ENCODE peak calls at places on chromosome 11, in four cellular contexts. S is K562, J is WTC11, Y is HepG2. L is an unnamed sample.

GRCh38 chr11:122069946-122070345 is 46.1 kb downstream of the BLID start:
- DNase-seq in Y (peak), S (no peak), J (peak), L (no peak)

GRCh38 chr11:56533054-56533740 is 9.9 kb downstream of the OR5M11 start:
- DNase-seq in S (no peak), J (no peak), Y (no peak), L (no peak)

GRCh38 chr11:134822930-134823329 is 410.9 kb upstream of the B3GAT1 start:
- DNase-seq in Y (no peak), S (no peak), J (no peak), L (no peak)

GRCh38 chr11:125215205-125215565 is 50.6 kb downstream of the PKNOX2 start:
- DNase-seq in Y (no peak), S (no peak), J (no peak), L (no peak)

GRCh38 chr11:37689951-37690350 is 1091.9 kb upstream of the RAG2 start:
- DNase-seq in S (no peak), Y (no peak), J (no peak), L (no peak)

GRCh38 chr11:16603245-16603644 is 135.2 kb upstream of the C11orf58 start:
- DNase-seq in S (peak), J (peak), Y (no peak), L (no peak)

GRCh38 chr11:19577849-19578619 is 134.6 kb upstream of the NAV2 start:
- DNase-seq in Y (no peak), S (no peak), J (no peak), L (no peak)

GRCh38 chr11:114279778-114280532 is 16.2 kb upstream of the NNMT start:
- DNase-seq in S (no peak), Y (no peak), J (no peak), L (no peak)

GRCh38 chr11:55707029-55707428 is 45.0 kb downstream of the OR4C6 start:
- DNase-seq in S (peak), J (no peak), Y (peak), L (peak)

GRCh38 chr11:74366576-74366975 is 31.7 kb downstream of the PGM2L1 start:
- DNase-seq in Y (no peak), S (no peak), J (no peak), L (no peak)
- TF ChIP-seq HMGXB4 in Y (no peak), S (no peak), J (no peak), L (no peak)

GRCh38 chr11:109929308-109929707 is 163.9 kb upstream of the ZC3H12C start:
- DNase-seq in Y (no peak), J (no peak), S (no peak), L (no peak)

DNA sequence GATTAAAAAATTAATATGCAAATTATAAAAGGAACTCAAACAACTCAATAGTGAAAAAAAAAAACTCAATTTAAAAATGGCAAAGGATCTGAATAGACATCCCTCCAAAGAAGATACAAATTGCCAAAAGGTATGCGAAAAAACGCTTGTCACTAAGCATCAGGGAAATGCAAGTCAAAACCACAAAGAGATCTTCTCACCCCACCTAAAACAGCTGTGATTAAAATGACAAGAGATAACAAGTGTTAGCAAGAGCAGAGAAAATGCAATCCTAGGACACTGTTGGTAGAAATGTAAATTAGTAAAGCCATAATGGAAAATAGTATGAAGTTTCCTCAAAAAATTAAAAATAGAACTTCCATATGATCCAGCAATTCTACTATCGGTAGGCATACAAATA is 166.3 kb upstream of the ZC3H12C start:
- DNase-seq in J (no peak), S (no peak), Y (no peak), L (no peak)
- TF ChIP-seq HMGXB4 in J (no peak), S (no peak), Y (no peak), L (no peak)

GRCh38 chr11:34324466-34324865 is 33.3 kb downstream of the ABTB2 start:
- DNase-seq in Y (no peak), J (no peak), S (no peak), L (no peak)
- TF ChIP-seq HMGXB4 in Y (no peak), J (no peak), S (no peak), L (no peak)

DNA sequence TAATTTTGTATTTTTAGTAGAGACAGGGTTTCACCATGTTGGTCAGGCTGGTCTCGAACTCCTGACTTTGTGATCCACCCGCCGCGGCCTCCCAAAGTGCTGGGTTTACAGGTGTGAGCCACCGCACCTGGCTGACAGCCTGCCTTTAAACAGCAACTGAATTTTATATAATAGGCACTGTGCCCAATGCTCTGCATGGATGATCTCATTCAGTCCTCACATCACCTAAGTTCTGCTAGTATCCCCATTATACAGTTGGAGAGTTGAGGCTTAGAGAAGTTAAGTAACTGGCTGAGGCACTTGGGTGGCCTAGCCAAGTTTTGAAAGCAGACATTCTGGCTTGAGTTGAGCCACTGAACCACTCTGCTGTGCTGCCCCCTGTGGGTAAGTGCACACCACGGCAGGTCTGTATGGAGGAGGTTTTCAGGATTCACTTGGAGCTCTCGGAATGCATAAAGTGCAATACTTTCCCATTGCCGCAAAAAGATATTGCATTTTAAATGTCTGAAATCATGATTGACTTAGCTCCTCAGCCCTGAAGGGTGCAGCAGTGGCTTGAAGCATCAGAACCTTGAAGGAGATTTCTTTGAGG is 112.4 kb downstream of the LDLRAD3 start:
- DNase-seq in S (peak), Y (no peak), J (peak), L (peak)
- TF ChIP-seq HMGXB4 in S (no peak), Y (no peak), J (no peak), L (no peak)

DNA sequence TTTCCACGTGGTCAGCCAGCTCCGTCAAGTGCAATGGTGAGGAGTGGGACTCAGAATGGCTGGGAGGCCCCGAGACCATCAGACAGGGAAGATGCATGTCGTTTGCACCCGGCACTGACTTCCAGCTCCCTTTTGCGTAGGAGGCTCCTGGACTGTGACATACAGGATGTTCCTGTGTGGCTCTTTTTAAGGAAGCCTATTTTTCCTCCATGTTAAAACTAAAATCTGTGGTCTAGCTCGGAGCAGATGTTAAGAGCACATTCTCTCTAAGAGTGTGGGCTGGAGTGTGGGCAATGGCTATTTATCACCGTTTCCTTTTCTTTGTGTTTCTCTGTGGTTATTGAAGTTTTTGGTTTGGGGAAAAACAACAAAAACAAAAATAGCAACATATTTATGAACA is 40.9 kb upstream of the AMPD3 start:
- DNase-seq in J (no peak), Y (no peak), S (no peak), L (no peak)
- TF ChIP-seq HMGXB4 in J (no peak), Y (no peak), S (no peak), L (no peak)

GRCh38 chr11:22476589-22476988 is 138.4 kb downstream of the SLC17A6 start:
- DNase-seq in J (no peak), S (no peak), Y (no peak), L (no peak)

GRCh38 chr11:22471405-22471804 is 133.2 kb downstream of the SLC17A6 start:
- DNase-seq in J (no peak), S (no peak), Y (no peak), L (no peak)

GRCh38 chr11:22472306-22472705 is 134.1 kb downstream of the SLC17A6 start:
- DNase-seq in S (no peak), J (peak), Y (no peak), L (peak)

GRCh38 chr11:22477312-22477711 is 139.1 kb downstream of the SLC17A6 start:
- DNase-seq in J (no peak), S (no peak), Y (no peak), L (no peak)

DNA sequence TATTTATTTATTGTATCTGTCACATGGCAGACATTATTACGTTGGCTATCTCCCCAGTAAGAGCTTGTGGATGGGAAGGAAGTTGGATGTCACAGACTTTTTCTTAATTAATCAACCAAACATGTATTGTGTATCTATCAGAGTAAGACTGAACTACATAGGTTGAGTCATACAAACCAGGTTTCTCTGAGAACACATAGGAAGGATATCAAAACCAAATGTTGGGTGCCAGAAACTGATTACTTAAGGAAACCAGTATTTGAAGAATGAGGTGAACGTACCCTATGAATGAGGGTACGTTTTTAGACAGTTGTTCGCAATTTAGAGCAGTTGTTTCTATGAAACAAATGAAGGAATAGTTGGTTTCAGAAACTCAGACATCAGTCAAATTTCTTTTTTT is 136.4 kb downstream of the SLC17A6 start:
- DNase-seq in S (no peak), Y (no peak), J (no peak), L (no peak)
- TF ChIP-seq HMGXB4 in S (no peak), Y (no peak), J (no peak), L (no peak)

GRCh38 chr11:58023435-58023931 is at the start of gene OR9Q1:
- DNase-seq in Y (no peak), S (no peak), J (no peak), L (no peak)

GRCh38 chr11:58030653-58031052 is at the start of gene OR6Q1:
- DNase-seq in Y (no peak), S (no peak), J (no peak), L (no peak)

GRCh38 chr11:58028687-58029411 is 1.9 kb upstream of the OR6Q1 start:
- DNase-seq in S (no peak), Y (no peak), J (no peak), L (no peak)

GRCh38 chr11:58024601-58025091 is 965 bp downstream of the OR9Q1 start:
- DNase-seq in S (no peak), Y (no peak), J (no peak), L (no peak)

DNA sequence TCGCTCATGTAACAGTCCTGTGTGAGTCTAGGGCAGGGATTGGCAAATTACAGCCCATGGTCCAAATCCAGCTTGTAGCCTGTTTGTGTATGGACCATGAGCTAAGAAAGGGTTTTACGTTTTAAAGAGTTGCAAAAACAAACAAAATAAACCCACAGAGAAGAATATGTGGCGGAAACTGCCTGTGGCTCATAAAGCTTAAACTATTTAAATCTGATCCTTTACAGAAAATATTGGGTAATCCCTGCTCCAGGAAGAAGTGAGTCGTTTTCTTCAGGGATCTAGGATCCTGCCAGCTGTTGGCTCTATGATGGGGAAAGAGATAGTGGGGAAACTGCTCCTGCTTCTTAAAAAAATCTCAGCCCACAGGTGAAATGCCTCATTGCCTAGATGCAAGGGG is 3.4 kb upstream of the OR6Q1 start:
- DNase-seq in Y (no peak), J (no peak), S (no peak), L (no peak)
- TF ChIP-seq HMGXB4 in Y (no peak), J (no peak), S (no peak), L (no peak)

GRCh38 chr11:70129051-70129592 is 51.0 kb downstream of the ANO1 start:
- DNase-seq in S (no peak), J (no peak), Y (no peak), L (no peak)
- TF ChIP-seq HMGXB4 in S (no peak), J (no peak), Y (no peak), L (no peak)